ENCODE peak calls at places on chromosomes 11 and 22, in nine cellular contexts. One of them, this sample, is unnamed.

GRCh38 chr11:68989936-68990606 is 9.3 kb upstream of the MRGPRD start:
- DNase-seq in lung: no peak
- DNase-seq in endodermal cell: no peak
- DNase-seq in PC-3: no peak
- DNase-seq in mucosa of descending colon: no peak
- DNase-seq in kidney: peak; percentile 28
- DNase-seq in left lung: no peak
- DNase-seq in sigmoid colon: peak; percentile 32
- DNase-seq in prostate gland: no peak
- DNase-seq in this sample: no peak

GRCh38 chr11:45384711-45385241 is 98.6 kb upstream of the SYT13 start:
- DNase-seq in lung: no peak
- DNase-seq in endodermal cell: no peak
- DNase-seq in PC-3: no peak
- DNase-seq in mucosa of descending colon: no peak
- DNase-seq in kidney: no peak
- DNase-seq in left lung: no peak
- DNase-seq in sigmoid colon: no peak
- DNase-seq in prostate gland: no peak
- DNase-seq in this sample: no peak

GRCh38 chr11:41836426-41836825 is 377.0 kb upstream of the LRRC4C start:
- DNase-seq in lung: no peak
- DNase-seq in endodermal cell: no peak
- DNase-seq in PC-3: peak; percentile 42
- DNase-seq in mucosa of descending colon: no peak
- DNase-seq in kidney: no peak
- DNase-seq in left lung: no peak
- DNase-seq in sigmoid colon: no peak
- DNase-seq in prostate gland: no peak
- DNase-seq in this sample: no peak

GRCh38 chr11:60130496-60130895 is 42.0 kb downstream of the MS4A2 start:
- DNase-seq in lung: no peak
- DNase-seq in endodermal cell: peak; percentile 72
- DNase-seq in PC-3: peak; percentile 83
- DNase-seq in mucosa of descending colon: no peak
- DNase-seq in kidney: no peak
- DNase-seq in left lung: no peak
- DNase-seq in sigmoid colon: no peak
- DNase-seq in prostate gland: peak; percentile 9
- DNase-seq in this sample: no peak

GRCh38 chr22:24460418-24461089 is 33.2 kb downstream of the ADORA2A start:
- DNase-seq in lung: no peak
- DNase-seq in endodermal cell: peak; percentile 69
- DNase-seq in PC-3: no peak
- DNase-seq in mucosa of descending colon: no peak
- DNase-seq in kidney: no peak
- DNase-seq in left lung: no peak
- DNase-seq in sigmoid colon: no peak
- DNase-seq in prostate gland: no peak
- DNase-seq in this sample: no peak

GRCh38 chr11:11247576-11247975 is 105.5 kb downstream of the CSNK2A3 start:
- DNase-seq in lung: no peak
- DNase-seq in endodermal cell: no peak
- DNase-seq in PC-3: no peak
- DNase-seq in mucosa of descending colon: no peak
- DNase-seq in kidney: no peak
- DNase-seq in left lung: no peak
- DNase-seq in sigmoid colon: no peak
- DNase-seq in prostate gland: no peak
- DNase-seq in this sample: no peak

GRCh38 chr11:83006877-83007330 is 64.8 kb downstream of the RAB30 start:
- DNase-seq in lung: no peak
- DNase-seq in endodermal cell: no peak
- DNase-seq in PC-3: peak; percentile 77
- DNase-seq in mucosa of descending colon: no peak
- DNase-seq in kidney: no peak
- DNase-seq in left lung: no peak
- DNase-seq in sigmoid colon: no peak
- DNase-seq in prostate gland: peak; percentile 59
- DNase-seq in this sample: no peak

GRCh38 chr22:20079745-20080444 is at the start of gene DGCR8:
- DNase-seq in lung: peak; percentile 87
- DNase-seq in endodermal cell: peak; percentile 96
- DNase-seq in PC-3: peak; percentile 93
- DNase-seq in mucosa of descending colon: peak; percentile 95
- DNase-seq in kidney: peak; percentile 97
- DNase-seq in left lung: peak; percentile 97
- DNase-seq in sigmoid colon: peak; percentile 96
- DNase-seq in prostate gland: peak; percentile 95
- DNase-seq in this sample: peak; percentile 88

GRCh38 chr22:27752771-27753170 is 48.8 kb downstream of the MN1 start:
- DNase-seq in lung: no peak
- DNase-seq in endodermal cell: no peak
- DNase-seq in PC-3: peak; percentile 39
- DNase-seq in mucosa of descending colon: no peak
- DNase-seq in kidney: no peak
- DNase-seq in left lung: no peak
- DNase-seq in sigmoid colon: peak; percentile 81
- DNase-seq in prostate gland: no peak
- DNase-seq in this sample: peak; percentile 74

GRCh38 chr22:40480996-40481395 is 110.6 kb downstream of the SGSM3 start:
- DNase-seq in lung: no peak
- DNase-seq in endodermal cell: no peak
- DNase-seq in PC-3: no peak
- DNase-seq in mucosa of descending colon: no peak
- DNase-seq in kidney: no peak
- DNase-seq in left lung: no peak
- DNase-seq in sigmoid colon: no peak
- DNase-seq in prostate gland: no peak
- DNase-seq in this sample: no peak

GRCh38 chr11:65429724-65430405 is 7.3 kb downstream of the NEAT1 start:
- DNase-seq in lung: peak; percentile 80
- DNase-seq in endodermal cell: peak; percentile 79
- DNase-seq in PC-3: peak; percentile 37
- DNase-seq in mucosa of descending colon: peak; percentile 88
- DNase-seq in kidney: peak; percentile 93
- DNase-seq in left lung: peak; percentile 92
- DNase-seq in sigmoid colon: peak; percentile 89
- DNase-seq in prostate gland: peak; percentile 76
- DNase-seq in this sample: peak; percentile 73
- H3K4me1 ChIP-seq in lung: no peaks in the 10 kb centered on the region
- H3K4me1 ChIP-seq in endodermal cell: peaks cover 4% of the 10 kb centered on the region
- H3K4me1 ChIP-seq in PC-3: peaks cover 22% of the 10 kb centered on the region
- H3K4me1 ChIP-seq in mucosa of descending colon: peaks cover 33% of the 10 kb centered on the region
- H3K4me1 ChIP-seq in kidney: peaks cover 36% of the 10 kb centered on the region
- H3K4me1 ChIP-seq in left lung: peaks cover 83% of the 10 kb centered on the region
- H3K4me1 ChIP-seq in sigmoid colon: peaks cover 87% of the 10 kb centered on the region
- H3K4me1 ChIP-seq in prostate gland: no peaks in the 10 kb centered on the region
- H3K4me1 ChIP-seq in this sample: peaks cover 78% of the 10 kb centered on the region

GRCh38 chr11:75558939-75559843 is 2.9 kb upstream of the SERPINH1 start:
- DNase-seq in lung: peak; percentile 81
- DNase-seq in endodermal cell: peak; percentile 81
- DNase-seq in PC-3: no peak
- DNase-seq in mucosa of descending colon: peak; percentile 62
- DNase-seq in kidney: no peak
- DNase-seq in left lung: peak; percentile 56
- DNase-seq in sigmoid colon: no peak
- DNase-seq in prostate gland: no peak
- DNase-seq in this sample: no peak
- H3K4me3 ChIP-seq in lung: no peak overlapping the region
- H3K4me3 ChIP-seq in endodermal cell: peak overlapping the region; percentile 66
- H3K4me3 ChIP-seq in PC-3: no peak overlapping the region
- H3K4me3 ChIP-seq in mucosa of descending colon: no peak overlapping the region
- H3K4me3 ChIP-seq in kidney: peak overlapping the region; percentile 42
- H3K4me3 ChIP-seq in left lung: no peak overlapping the region
- H3K4me3 ChIP-seq in sigmoid colon: peak overlapping the region; percentile 20
- H3K4me3 ChIP-seq in prostate gland: no peak overlapping the region
- H3K4me3 ChIP-seq in this sample: peak overlapping the region; percentile 21

GRCh38 chr22:39284142-39284980 is 35.1 kb downstream of the RPL3 start:
- DNase-seq in lung: no peak
- DNase-seq in endodermal cell: no peak
- DNase-seq in PC-3: peak; percentile 58
- DNase-seq in mucosa of descending colon: no peak
- DNase-seq in kidney: no peak
- DNase-seq in left lung: no peak
- DNase-seq in sigmoid colon: no peak
- DNase-seq in prostate gland: no peak
- DNase-seq in this sample: no peak

GRCh38 chr22:39282642-39283311 is 36.6 kb downstream of the RPL3 start:
- DNase-seq in lung: no peak
- DNase-seq in endodermal cell: peak; percentile 57
- DNase-seq in PC-3: peak; percentile 15
- DNase-seq in mucosa of descending colon: no peak
- DNase-seq in kidney: no peak
- DNase-seq in left lung: no peak
- DNase-seq in sigmoid colon: no peak
- DNase-seq in prostate gland: no peak
- DNase-seq in this sample: no peak

GRCh38 chr22:39284983-39285382 is 34.4 kb downstream of the RPL3 start:
- DNase-seq in lung: no peak
- DNase-seq in endodermal cell: no peak
- DNase-seq in PC-3: no peak
- DNase-seq in mucosa of descending colon: no peak
- DNase-seq in kidney: no peak
- DNase-seq in left lung: no peak
- DNase-seq in sigmoid colon: no peak
- DNase-seq in prostate gland: no peak
- DNase-seq in this sample: no peak

GRCh38 chr22:39281126-39281525 is 36.3 kb upstream of the PDGFB start:
- DNase-seq in lung: no peak
- DNase-seq in endodermal cell: no peak
- DNase-seq in PC-3: no peak
- DNase-seq in mucosa of descending colon: no peak
- DNase-seq in kidney: no peak
- DNase-seq in left lung: no peak
- DNase-seq in sigmoid colon: no peak
- DNase-seq in prostate gland: no peak
- DNase-seq in this sample: no peak

GRCh38 chr22:39283312-39284141 is 35.9 kb downstream of the RPL3 start:
- DNase-seq in lung: peak; percentile 59
- DNase-seq in endodermal cell: no peak
- DNase-seq in PC-3: no peak
- DNase-seq in mucosa of descending colon: peak; percentile 69
- DNase-seq in kidney: peak; percentile 97
- DNase-seq in left lung: peak; percentile 85
- DNase-seq in sigmoid colon: no peak
- DNase-seq in prostate gland: no peak
- DNase-seq in this sample: peak; percentile 80
- TF ChIP-seq CTCF in lung: no peak
- TF ChIP-seq CTCF in endodermal cell: no peak
- TF ChIP-seq CTCF in PC-3: no peak
- TF ChIP-seq CTCF in mucosa of descending colon: no peak
- TF ChIP-seq CTCF in kidney: no peak
- TF ChIP-seq CTCF in left lung: no peak
- TF ChIP-seq CTCF in sigmoid colon: no peak
- TF ChIP-seq CTCF in prostate gland: no peak
- TF ChIP-seq CTCF in this sample: no peak

GRCh38 chr11:35041070-35041554 is 97.9 kb upstream of the CD44 start:
- DNase-seq in lung: no peak
- DNase-seq in endodermal cell: no peak
- DNase-seq in PC-3: no peak
- DNase-seq in mucosa of descending colon: no peak
- DNase-seq in kidney: no peak
- DNase-seq in left lung: no peak
- DNase-seq in sigmoid colon: no peak
- DNase-seq in prostate gland: no peak
- DNase-seq in this sample: no peak
- H3K4me1 ChIP-seq in lung: no peaks in the 10 kb centered on the region
- H3K4me1 ChIP-seq in endodermal cell: no peaks in the 10 kb centered on the region
- H3K4me1 ChIP-seq in PC-3: peaks cover 24% of the 10 kb centered on the region
- H3K4me1 ChIP-seq in mucosa of descending colon: no peaks in the 10 kb centered on the region
- H3K4me1 ChIP-seq in kidney: no peaks in the 10 kb centered on the region
- H3K4me1 ChIP-seq in left lung: peaks cover 63% of the 10 kb centered on the region
- H3K4me1 ChIP-seq in sigmoid colon: peaks cover 40% of the 10 kb centered on the region
- H3K4me1 ChIP-seq in prostate gland: no peaks in the 10 kb centered on the region
- H3K4me1 ChIP-seq in this sample: no peaks in the 10 kb centered on the region